ENCODE peak calls at places on chromosome 14, in nine cellular contexts. One of them, this sample, is unnamed.

GRCh38 chr14:56125772-56126411 is 7.7 kb downstream of the PELI2 start:
- DNase-seq in iris pigment epithelial cell: no peak
- DNase-seq in NCI-H187 treated with DMSO at 0.1 percent for 48 hours: no peak
- DNase-seq in occipital lobe: no peak
- DNase-seq in stimulated activated CD4-positive, alpha-beta T cell treated with anti-CD3 and anti-CD28 coated beads, Interleukin-2, amount 100 ng/mL, for 48 hours: no peak
- DNase-seq in GM12864: no peak
- DNase-seq in hypothalamus: no peak
- DNase-seq in RCC 7860: no peak
- DNase-seq in HS-27A: no peak
- DNase-seq in this sample: no peak

GRCh38 chr14:66746316-66747006 is 238.5 kb downstream of the GPHN start:
- DNase-seq in iris pigment epithelial cell: peak; percentile 74
- DNase-seq in NCI-H187 treated with DMSO at 0.1 percent for 48 hours: no peak
- DNase-seq in occipital lobe: no peak
- DNase-seq in stimulated activated CD4-positive, alpha-beta T cell treated with anti-CD3 and anti-CD28 coated beads, Interleukin-2, amount 100 ng/mL, for 48 hours: no peak
- DNase-seq in GM12864: no peak
- DNase-seq in hypothalamus: no peak
- DNase-seq in RCC 7860: no peak
- DNase-seq in HS-27A: peak; percentile 9
- DNase-seq in this sample: peak; percentile 31

GRCh38 chr14:65414961-65415589 is 2.5 kb downstream of the FUT8 start:
- DNase-seq in iris pigment epithelial cell: peak; percentile 48
- DNase-seq in NCI-H187 treated with DMSO at 0.1 percent for 48 hours: no peak
- DNase-seq in occipital lobe: no peak
- DNase-seq in stimulated activated CD4-positive, alpha-beta T cell treated with anti-CD3 and anti-CD28 coated beads, Interleukin-2, amount 100 ng/mL, for 48 hours: no peak
- DNase-seq in GM12864: no peak
- DNase-seq in hypothalamus: no peak
- DNase-seq in RCC 7860: peak; percentile 19
- DNase-seq in HS-27A: no peak
- DNase-seq in this sample: no peak

GRCh38 chr14:59310644-59311043 is 122.2 kb downstream of the DAAM1 start:
- DNase-seq in iris pigment epithelial cell: peak; percentile 60
- DNase-seq in NCI-H187 treated with DMSO at 0.1 percent for 48 hours: no peak
- DNase-seq in occipital lobe: no peak
- DNase-seq in stimulated activated CD4-positive, alpha-beta T cell treated with anti-CD3 and anti-CD28 coated beads, Interleukin-2, amount 100 ng/mL, for 48 hours: no peak
- DNase-seq in GM12864: no peak
- DNase-seq in hypothalamus: no peak
- DNase-seq in RCC 7860: peak; percentile 7
- DNase-seq in HS-27A: no peak
- DNase-seq in this sample: no peak

GRCh38 chr14:99189201-99189801 is 82.7 kb downstream of the BCL11B start:
- DNase-seq in iris pigment epithelial cell: no peak
- DNase-seq in NCI-H187 treated with DMSO at 0.1 percent for 48 hours: no peak
- DNase-seq in occipital lobe: peak; percentile 40
- DNase-seq in stimulated activated CD4-positive, alpha-beta T cell treated with anti-CD3 and anti-CD28 coated beads, Interleukin-2, amount 100 ng/mL, for 48 hours: no peak
- DNase-seq in GM12864: no peak
- DNase-seq in hypothalamus: no peak
- DNase-seq in RCC 7860: no peak
- DNase-seq in HS-27A: no peak
- DNase-seq in this sample: no peak

GRCh38 chr14:97380539-97380941 is 583.4 kb downstream of the VRK1 start:
- DNase-seq in iris pigment epithelial cell: no peak
- DNase-seq in NCI-H187 treated with DMSO at 0.1 percent for 48 hours: no peak
- DNase-seq in occipital lobe: no peak
- DNase-seq in stimulated activated CD4-positive, alpha-beta T cell treated with anti-CD3 and anti-CD28 coated beads, Interleukin-2, amount 100 ng/mL, for 48 hours: peak; percentile 52
- DNase-seq in GM12864: no peak
- DNase-seq in hypothalamus: no peak
- DNase-seq in RCC 7860: peak; percentile 18
- DNase-seq in HS-27A: no peak
- DNase-seq in this sample: no peak

GRCh38 chr14:56235388-56235787 is 117.2 kb downstream of the PELI2 start:
- DNase-seq in iris pigment epithelial cell: no peak
- DNase-seq in NCI-H187 treated with DMSO at 0.1 percent for 48 hours: no peak
- DNase-seq in occipital lobe: no peak
- DNase-seq in stimulated activated CD4-positive, alpha-beta T cell treated with anti-CD3 and anti-CD28 coated beads, Interleukin-2, amount 100 ng/mL, for 48 hours: no peak
- DNase-seq in GM12864: no peak
- DNase-seq in hypothalamus: no peak
- DNase-seq in RCC 7860: no peak
- DNase-seq in HS-27A: no peak
- DNase-seq in this sample: no peak

GRCh38 chr14:37903561-37904191 is 304.0 kb upstream of the SSTR1 start:
- DNase-seq in iris pigment epithelial cell: peak; percentile 49
- DNase-seq in NCI-H187 treated with DMSO at 0.1 percent for 48 hours: no peak
- DNase-seq in occipital lobe: no peak
- DNase-seq in stimulated activated CD4-positive, alpha-beta T cell treated with anti-CD3 and anti-CD28 coated beads, Interleukin-2, amount 100 ng/mL, for 48 hours: peak; percentile 2
- DNase-seq in GM12864: no peak
- DNase-seq in hypothalamus: no peak
- DNase-seq in RCC 7860: peak; percentile 13
- DNase-seq in HS-27A: peak; percentile 59
- DNase-seq in this sample: no peak

GRCh38 chr14:104239866-104240301 is 101.5 kb downstream of the KIF26A start:
- DNase-seq in iris pigment epithelial cell: no peak
- DNase-seq in NCI-H187 treated with DMSO at 0.1 percent for 48 hours: no peak
- DNase-seq in occipital lobe: no peak
- DNase-seq in stimulated activated CD4-positive, alpha-beta T cell treated with anti-CD3 and anti-CD28 coated beads, Interleukin-2, amount 100 ng/mL, for 48 hours: no peak
- DNase-seq in GM12864: no peak
- DNase-seq in hypothalamus: no peak
- DNase-seq in RCC 7860: no peak
- DNase-seq in HS-27A: no peak
- DNase-seq in this sample: no peak

GRCh38 chr14:104863131-104863862 is 1.8 kb upstream of the CEP170B start:
- DNase-seq in iris pigment epithelial cell: no peak
- DNase-seq in NCI-H187 treated with DMSO at 0.1 percent for 48 hours: no peak
- DNase-seq in occipital lobe: no peak
- DNase-seq in stimulated activated CD4-positive, alpha-beta T cell treated with anti-CD3 and anti-CD28 coated beads, Interleukin-2, amount 100 ng/mL, for 48 hours: no peak
- DNase-seq in GM12864: no peak
- DNase-seq in hypothalamus: no peak
- DNase-seq in RCC 7860: no peak
- DNase-seq in HS-27A: no peak
- DNase-seq in this sample: no peak

GRCh38 chr14:57171903-57172302 is 96.8 kb downstream of the EXOC5 start:
- DNase-seq in iris pigment epithelial cell: no peak
- DNase-seq in NCI-H187 treated with DMSO at 0.1 percent for 48 hours: no peak
- DNase-seq in occipital lobe: no peak
- DNase-seq in stimulated activated CD4-positive, alpha-beta T cell treated with anti-CD3 and anti-CD28 coated beads, Interleukin-2, amount 100 ng/mL, for 48 hours: no peak
- DNase-seq in GM12864: no peak
- DNase-seq in hypothalamus: no peak
- DNase-seq in RCC 7860: no peak
- DNase-seq in HS-27A: no peak
- DNase-seq in this sample: no peak

GRCh38 chr14:20631023-20631820 is 10.3 kb downstream of the OR6S1 start:
- DNase-seq in iris pigment epithelial cell: peak; percentile 68
- DNase-seq in NCI-H187 treated with DMSO at 0.1 percent for 48 hours: no peak
- DNase-seq in occipital lobe: no peak
- DNase-seq in stimulated activated CD4-positive, alpha-beta T cell treated with anti-CD3 and anti-CD28 coated beads, Interleukin-2, amount 100 ng/mL, for 48 hours: peak; percentile 58
- DNase-seq in GM12864: no peak
- DNase-seq in hypothalamus: no peak
- DNase-seq in RCC 7860: peak; percentile 53
- DNase-seq in HS-27A: no peak
- DNase-seq in this sample: no peak

GRCh38 chr14:73795974-73796373 is 55.7 kb upstream of the PTGR2 start:
- DNase-seq in iris pigment epithelial cell: no peak
- DNase-seq in NCI-H187 treated with DMSO at 0.1 percent for 48 hours: no peak
- DNase-seq in occipital lobe: no peak
- DNase-seq in stimulated activated CD4-positive, alpha-beta T cell treated with anti-CD3 and anti-CD28 coated beads, Interleukin-2, amount 100 ng/mL, for 48 hours: no peak
- DNase-seq in GM12864: no peak
- DNase-seq in hypothalamus: no peak
- DNase-seq in RCC 7860: peak; percentile 88
- DNase-seq in HS-27A: peak; percentile 89
- DNase-seq in this sample: no peak

GRCh38 chr14:75831455-75831854 is 150.3 kb downstream of the TGFB3 start:
- DNase-seq in iris pigment epithelial cell: peak; percentile 93
- DNase-seq in NCI-H187 treated with DMSO at 0.1 percent for 48 hours: no peak
- DNase-seq in occipital lobe: no peak
- DNase-seq in stimulated activated CD4-positive, alpha-beta T cell treated with anti-CD3 and anti-CD28 coated beads, Interleukin-2, amount 100 ng/mL, for 48 hours: peak; percentile 1
- DNase-seq in GM12864: no peak
- DNase-seq in hypothalamus: no peak
- DNase-seq in RCC 7860: no peak
- DNase-seq in HS-27A: no peak
- DNase-seq in this sample: no peak

This sample was measured in retinal pigment epithelial cell.